ENCODE peak calls at places on chromosomes 3 and 15, in six cellular contexts. L, Q, F, I, H and N are unnamed samples.

GRCh38 chr3:134959516-134959915 is 164.5 kb downstream of the EPHB1 start:
- DNase-seq in F (no peak), Q (no peak), H (no peak), I (no peak), L (no peak), N (no peak)

GRCh38 chr15:48806151-48806550 is 4.7 kb downstream of the CEP152 start:
- DNase-seq in H (no peak), I (peak), F (peak), L (no peak), Q (no peak), N (no peak)

GRCh38 chr3:61030469-61031035 is 220.7 kb downstream of the FHIT start:
- DNase-seq in L (no peak), F (no peak), I (no peak), Q (no peak), H (peak), N (no peak)

GRCh38 chr3:124565013-124565412 is 165.2 kb upstream of the UMPS start:
- DNase-seq in I (peak), F (peak), L (no peak), H (peak), Q (peak), N (peak)

GRCh38 chr3:138148503-138148902 is 16.3 kb upstream of the A4GNT start:
- DNase-seq in I (no peak), H (no peak), L (no peak), Q (no peak), F (no peak), N (no peak)

GRCh38 chr3:188124184-188124583 is 29.8 kb upstream of the LPP start:
- DNase-seq in F (no peak), Q (no peak), I (no peak), H (no peak), L (no peak), N (no peak)

GRCh38 chr15:98514034-98514622 is 134.2 kb upstream of the IGF1R start:
- DNase-seq in Q (no peak), H (no peak), I (no peak), F (no peak), L (no peak), N (no peak)

GRCh38 chr3:58683001-58683845 is 16.6 kb upstream of the FAM3D start:
- DNase-seq in L (peak), Q (no peak), F (no peak), H (peak), I (no peak), N (no peak)

GRCh38 chr15:49297584-49297983 is 125.5 kb upstream of the FGF7 start:
- DNase-seq in Q (no peak), L (no peak), F (no peak), I (no peak), H (no peak), N (no peak)

GRCh38 chr15:43440721-43441281 is 52.2 kb downstream of the TP53BP1 start:
- DNase-seq in H (peak), F (peak), I (peak), L (peak), Q (peak), N (peak)
- TF ChIP-seq POLR2AphosphoS5 in H (no peak), F (no peak), I (no peak), L (no peak), Q (peak), N (peak)

DNA sequence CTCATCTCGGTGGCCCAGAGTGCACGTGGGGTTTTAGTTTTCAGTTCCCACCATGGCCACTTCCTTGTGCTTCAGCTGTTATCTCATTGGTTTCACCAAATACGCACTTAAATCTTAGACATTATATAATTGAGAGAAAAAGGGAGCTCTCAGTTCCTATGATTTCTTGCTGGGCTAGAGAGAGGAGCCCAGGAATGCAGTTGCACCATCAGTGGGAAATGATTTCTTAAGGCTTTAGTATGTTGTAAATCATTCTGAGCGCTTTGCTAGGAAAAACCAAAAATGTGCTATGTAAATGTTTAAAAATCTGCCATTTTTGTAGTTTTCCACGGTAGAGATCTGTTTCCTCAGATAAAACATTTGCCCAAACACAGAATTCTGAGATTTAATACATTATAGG is 53.2 kb downstream of the OXNAD1 start:
- DNase-seq in F (no peak), H (no peak), Q (no peak), I (no peak), L (no peak), N (no peak)
- H3K27ac ChIP-seq in F (no peak), H (no peak), Q (peak), I (no peak), L (no peak), N (no peak)

DNA sequence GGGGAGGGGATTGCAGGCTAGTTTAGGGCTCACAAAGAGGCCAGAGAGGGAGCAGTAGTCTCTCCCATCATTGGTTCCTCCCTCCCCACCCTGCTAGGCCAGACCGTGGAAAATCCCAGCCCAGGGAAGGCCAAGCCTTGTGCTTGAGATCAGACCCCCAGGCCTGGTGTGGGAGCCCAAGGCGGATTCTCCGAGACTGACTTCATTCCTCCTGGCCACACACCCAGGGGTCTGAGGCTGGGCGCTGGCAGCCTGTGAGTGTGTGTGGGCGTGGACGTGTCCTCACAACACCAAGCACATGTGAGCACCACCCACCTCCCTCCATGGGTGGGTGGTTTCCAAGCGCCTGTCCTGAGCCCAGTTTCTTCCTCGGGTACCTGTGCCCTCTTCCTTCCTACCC is 4.1 kb downstream of the LOXL1 start:
- DNase-seq in H (no peak), F (no peak), L (no peak), Q (no peak), I (no peak), N (no peak)
- TF ChIP-seq POLR2AphosphoS5 in H (no peak), F (no peak), L (no peak), Q (no peak), I (no peak), N (no peak)

GRCh38 chr3:169403855-169404254 is 259.7 kb downstream of the MECOM start:
- DNase-seq in Q (no peak), F (no peak), L (no peak), I (no peak), H (no peak), N (no peak)
- H3K27ac ChIP-seq in Q (no peak), F (no peak), L (no peak), I (no peak), H (no peak), N (no peak)

DNA sequence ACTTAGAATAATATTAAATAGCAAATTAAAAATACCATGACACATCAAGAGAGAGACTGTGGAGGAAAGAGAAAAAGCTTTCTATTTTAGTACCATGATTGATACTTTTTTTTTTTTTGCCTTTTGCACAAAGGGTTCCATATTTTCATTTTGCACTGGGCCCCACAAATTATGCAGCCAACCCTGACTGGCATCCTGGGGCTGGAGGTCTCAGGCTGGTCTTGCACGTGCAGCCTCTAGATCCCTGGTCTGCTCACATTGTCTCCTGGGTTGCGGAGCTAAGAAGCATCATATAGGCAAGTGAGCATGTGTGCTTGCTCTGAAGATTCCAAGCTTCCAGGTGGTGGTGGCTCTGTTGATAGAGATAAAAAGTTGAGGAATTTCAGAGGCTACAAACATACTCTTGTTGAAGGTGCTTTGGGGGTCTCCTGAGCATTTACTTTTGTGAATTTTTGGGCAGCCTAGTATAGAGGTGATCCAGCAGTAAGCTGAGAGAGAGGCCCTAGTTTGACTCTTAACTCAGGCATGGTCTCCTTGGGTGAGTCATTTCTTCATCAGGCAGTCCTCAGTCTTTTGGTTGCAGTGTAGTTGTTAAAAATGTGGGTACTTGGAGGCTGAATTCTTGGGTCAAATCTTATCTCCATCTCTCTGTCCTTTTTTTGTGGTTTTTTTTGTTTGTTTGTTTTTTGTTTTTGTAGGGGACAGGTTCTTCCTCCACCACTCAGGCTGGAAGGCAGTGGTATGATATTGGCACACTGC is 31.3 kb downstream of the SMAD3 start:
- DNase-seq in F (no peak), L (no peak), Q (no peak), H (no peak), I (no peak), N (no peak)
- TF ChIP-seq POLR2AphosphoS5 in F (no peak), L (no peak), Q (no peak), H (no peak), I (no peak), N (no peak)